ENCODE peak calls at places on chromosomes 4 and X, in six cellular contexts. A is posterior cingulate gyrus, J is GM04504, R is HEK293T, K is NCI-H345, U is SW480. S is an unnamed sample.
A peak's percentile ranks its signal among the peaks of the same experiment; 100 is the strongest.

GRCh38 chr4:124953059-124953850 is 240.7 kb upstream of the ANKRD50 start:
- DNase-seq in R (no peak), K (no peak), J (no peak), A (no peak), U (no peak), S (no peak)

GRCh38 chr4:112633477-112634235 is 3.1 kb downstream of the ZGRF1 start:
- DNase-seq in A (no peak), J (peak; percentile 8), K (peak; percentile 6), U (peak; percentile 47), R (peak; percentile 10), S (peak; percentile 3)

GRCh38 chr4:73222466-73223257 is 35.9 kb downstream of the ANKRD17 start:
- DNase-seq in A (peak; percentile 44), K (peak; percentile 62), U (peak; percentile 86), J (peak; percentile 83), R (peak; percentile 73), S (peak; percentile 81)

GRCh38 chr4:105605493-105605892 is 53.1 kb downstream of the ARHGEF38 start:
- DNase-seq in U (no peak), K (no peak), J (peak; percentile 7), A (no peak), R (no peak), S (peak; percentile 79)

GRCh38 chrX:1528884-1529203 is 8.1 kb downstream of the P2RY8 start:
- DNase-seq in J (no peak), R (no peak), A (no peak), K (no peak), U (no peak), S (no peak)

GRCh38 chrX:71214604-71215334 is 8.3 kb upstream of the GJB1 start:
- DNase-seq in R (no peak), A (no peak), U (peak; percentile 36), K (no peak), J (no peak), S (no peak)

GRCh38 chr4:78939667-78940008 is 400 bp upstream of the PAQR3 start:
- DNase-seq in A (no peak), U (no peak), K (no peak), J (no peak), R (no peak), S (no peak)

GRCh38 chr4:8777320-8778196 is 94.1 kb downstream of the HMX1 start:
- DNase-seq in K (no peak), U (no peak), J (no peak), R (no peak), A (no peak), S (no peak)

GRCh38 chr4:105248613-105249012 is 101.9 kb downstream of the TET2 start:
- DNase-seq in K (no peak), J (no peak), A (no peak), U (no peak), R (no peak), S (no peak)

GRCh38 chr4:176638992-176639391 is 153.7 kb downstream of the VEGFC start:
- DNase-seq in K (no peak), U (no peak), R (no peak), J (no peak), A (no peak), S (no peak)

GRCh38 chr4:13920111-13920875 is 292.8 kb upstream of the BOD1L1 start:
- DNase-seq in A (no peak), K (no peak), U (peak; percentile 17), J (peak; percentile 32), R (no peak), S (no peak)

GRCh38 chrX:135544338-135544948 is 24.0 kb downstream of the INTS6L start:
- DNase-seq in J (no peak), R (no peak), A (no peak), K (no peak), U (no peak), S (no peak)

GRCh38 chrX:10327651-10328050 is 170.9 kb downstream of the CLCN4 start:
- DNase-seq in A (no peak), U (peak; percentile 49), K (no peak), J (no peak), R (no peak), S (no peak)

GRCh38 chrX:125736008-125736729 is 416.5 kb downstream of the TEX13C start:
- DNase-seq in U (no peak), A (no peak), K (no peak), R (no peak), J (no peak), S (no peak)

GRCh38 chrX:31316340-31316991 is 244.6 kb upstream of the FTHL17 start:
- DNase-seq in K (no peak), J (no peak), A (no peak), U (no peak), R (no peak), S (no peak)

GRCh38 chr4:94758141-94758699 is 465 bp downstream of the BMPR1B start:
- DNase-seq in K (no peak), U (peak; percentile 20), R (peak; percentile 51), A (peak; percentile 28), J (no peak), S (peak; percentile 19)

GRCh38 chr4:6749340-6750171 is 33.0 kb upstream of the KIAA0232 start:
- DNase-seq in R (no peak), U (peak; percentile 93), K (no peak), J (no peak), A (no peak), S (no peak)

GRCh38 chrX:6129751-6130150 is 98.9 kb downstream of the NLGN4X start:
- DNase-seq in J (no peak), K (no peak), U (no peak), R (no peak), A (no peak), S (no peak)

GRCh38 chrX:80430826-80431501 is 10.7 kb downstream of the TENT5D start:
- DNase-seq in J (no peak), U (no peak), K (no peak), A (no peak), R (peak; percentile 4), S (no peak)

GRCh38 chr4:1476140-1476513 is 69.9 kb upstream of the NKX1-1 start:
- DNase-seq in U (no peak), K (no peak), R (no peak), A (no peak), J (no peak), S (no peak)

GRCh38 chrX:12159799-12160198 is 21.5 kb downstream of the FRMPD4 start:
- DNase-seq in R (no peak), J (no peak), A (no peak), U (no peak), K (no peak), S (no peak)

GRCh38 chr4:149371021-149371420 is 444.6 kb downstream of the IQCM start:
- DNase-seq in R (peak; percentile 51), U (peak; percentile 64), J (peak; percentile 35), A (no peak), K (peak; percentile 5), S (peak; percentile 66)

GRCh38 chr4:57044996-57045395 is 65.2 kb downstream of the IGFBP7 start:
- DNase-seq in R (no peak), K (no peak), J (no peak), A (no peak), U (no peak), S (no peak)

GRCh38 chr4:175470141-175470540 is 341.9 kb downstream of the GPM6A start:
- DNase-seq in A (no peak), R (no peak), J (no peak), K (no peak), U (no peak), S (no peak)

GRCh38 chrX:27966955-27967354 is 14.3 kb downstream of the DCAF8L1 start:
- DNase-seq in J (no peak), R (no peak), U (no peak), K (peak; percentile 47), A (no peak), S (peak; percentile 17)

GRCh38 chr4:132001542-132001941 is 1147.6 kb upstream of the PCDH10 start:
- DNase-seq in R (no peak), J (peak; percentile 20), K (no peak), U (no peak), A (no peak), S (no peak)

GRCh38 chr4:150722908-150723362 is 141.0 kb downstream of the MAB21L2 start:
- DNase-seq in K (no peak), J (no peak), R (peak; percentile 6), U (no peak), A (no peak), S (no peak)

GRCh38 chr4:150181536-150181935 is 103.3 kb downstream of the DCLK2 start:
- DNase-seq in A (no peak), J (no peak), U (no peak), R (no peak), K (no peak), S (peak; percentile 63)

GRCh38 chrX:17707731-17708130 is 29.6 kb upstream of the SCML1 start:
- DNase-seq in J (no peak), U (no peak), A (no peak), K (no peak), R (no peak), S (no peak)

GRCh38 chrX:42020225-42020624 is 96.9 kb upstream of the CASK start:
- DNase-seq in J (no peak), K (no peak), R (no peak), U (no peak), A (no peak), S (no peak)

GRCh38 chr4:88675543-88675942 is 22.1 kb downstream of the NAP1L5 start:
- DNase-seq in R (no peak), U (no peak), K (no peak), A (no peak), J (no peak), S (no peak)

GRCh38 chr4:98728433-98728832 is 70.0 kb upstream of the TSPAN5 start:
- DNase-seq in A (peak; percentile 8), U (no peak), J (no peak), K (no peak), R (no peak), S (no peak)

GRCh38 chrX:153470411-153471363 is at the start of gene HAUS7:
- DNase-seq in K (peak; percentile 90), J (peak; percentile 70), A (peak; percentile 86), U (peak; percentile 86), R (peak; percentile 97), S (peak; percentile 80)

GRCh38 chrX:111098874-111099273 is 2.9 kb downstream of the PAK3 start:
- DNase-seq in R (peak; percentile 85), K (peak; percentile 15), A (peak; percentile 47), U (peak; percentile 16), J (no peak), S (no peak)

GRCh38 chr4:188992706-188993105 is 853.5 kb downstream of the TRIML1 start:
- DNase-seq in A (no peak), K (no peak), R (no peak), J (no peak), U (no peak), S (no peak)

GRCh38 chr4:149584703-149585102 is 230.9 kb downstream of the IQCM start:
- DNase-seq in R (peak; percentile 6), K (no peak), J (no peak), A (no peak), U (no peak), S (no peak)

GRCh38 chrX:111467896-111468295 is 43.5 kb upstream of the SERTM2 start:
- DNase-seq in A (peak; percentile 43), J (no peak), R (no peak), K (no peak), U (no peak), S (no peak)

GRCh38 chr4:95949136-95949765 is 109.4 kb downstream of the PDHA2 start:
- DNase-seq in J (no peak), U (no peak), A (no peak), R (no peak), K (no peak), S (no peak)

S was measured in COR-L47.